ENCODE peak calls at places on chromosomes 7 and 10, in six cellular contexts. P is mesenchymal stem cell, O is neuronal stem cell, A is H9, S is H1, H is IMR-90. N is an unnamed sample.

GRCh38 chr7:157389951-157390730 is 53.3 kb downstream of the DNAJB6 start:
- DNase-seq in P (peak), O (no peak), A (no peak), S (no peak), H (no peak), N (peak)

GRCh38 chr7:92461027-92462003 is 14.0 kb downstream of the GATAD1 start:
- DNase-seq in P (peak), O (peak), A (peak), S (no peak), H (peak), N (peak)

GRCh38 chr10:12193193-12193592 is 2.5 kb downstream of the NUDT5 start:
- DNase-seq in P (peak), O (no peak), A (no peak), S (no peak), H (peak), N (no peak)

GRCh38 chr7:116614509-116615285 is 57.3 kb upstream of the MET start:
- DNase-seq in P (no peak), O (no peak), A (no peak), S (no peak), H (no peak), N (no peak)

GRCh38 chr10:124685251-124685650 is 58.9 kb downstream of the FAM53B start:
- DNase-seq in P (no peak), O (no peak), A (no peak), S (no peak), H (no peak), N (no peak)

GRCh38 chr7:79216236-79216635 is 237.2 kb downstream of the MAGI2 start:
- DNase-seq in P (no peak), O (no peak), A (no peak), S (no peak), H (no peak), N (no peak)

GRCh38 chr10:110530131-110530831 is 32.6 kb downstream of the DUSP5 start:
- DNase-seq in P (peak), O (peak), A (peak), S (peak), H (no peak), N (peak)

GRCh38 chr10:69425513-69426298 is 9.0 kb upstream of the TACR2 start:
- DNase-seq in P (no peak), O (no peak), A (no peak), S (no peak), H (no peak), N (peak)

GRCh38 chr10:96478317-96478716 is 35.4 kb downstream of the TLL2 start:
- DNase-seq in P (no peak), O (no peak), A (no peak), S (no peak), H (no peak), N (no peak)

GRCh38 chr7:90931996-90932912 is 332.0 kb upstream of the FZD1 start:
- DNase-seq in P (no peak), O (no peak), A (no peak), S (no peak), H (no peak), N (no peak)

GRCh38 chr10:131544495-131544894 is 233.0 kb upstream of the TCERG1L start:
- DNase-seq in P (no peak), O (no peak), A (no peak), S (no peak), H (no peak), N (no peak)

GRCh38 chr7:46930336-46930735 is 651.6 kb downstream of the TNS3 start:
- DNase-seq in P (peak), O (no peak), A (no peak), S (no peak), H (peak), N (peak)

GRCh38 chr7:3078458-3078857 is 34.8 kb upstream of the CARD11 start:
- DNase-seq in P (no peak), O (no peak), A (no peak), S (no peak), H (no peak), N (no peak)

GRCh38 chr7:12297709-12298108 is 86.6 kb downstream of the TMEM106B start:
- DNase-seq in P (no peak), O (no peak), A (no peak), S (no peak), H (no peak), N (peak)

GRCh38 chr7:92297736-92298135 is 52.0 kb downstream of the ANKIB1 start:
- DNase-seq in P (no peak), O (peak), A (no peak), S (no peak), H (no peak), N (no peak)

GRCh38 chr7:94367940-94368339 is 26.8 kb upstream of the COL1A2 start:
- DNase-seq in P (no peak), O (no peak), A (no peak), S (no peak), H (peak), N (no peak)

GRCh38 chr7:32502656-32503189 is 7.4 kb downstream of the AVL9 start:
- DNase-seq in P (no peak), O (no peak), A (no peak), S (no peak), H (no peak), N (no peak)

GRCh38 chr10:72044417-72045041 is 43.8 kb downstream of the SPOCK2 start:
- DNase-seq in P (no peak), O (no peak), A (no peak), S (no peak), H (peak), N (peak)

GRCh38 chr10:96642530-96642929 is 55.7 kb upstream of the TM9SF3 start:
- DNase-seq in P (no peak), O (no peak), A (no peak), S (no peak), H (no peak), N (no peak)

GRCh38 chr10:75049316-75050285 is 61.9 kb upstream of the SAMD8 start:
- DNase-seq in P (no peak), O (no peak), A (no peak), S (no peak), H (no peak), N (peak)

GRCh38 chr10:20105931-20106330 is 289.7 kb downstream of the PLXDC2 start:
- DNase-seq in P (peak), O (no peak), A (no peak), S (no peak), H (peak), N (no peak)

GRCh38 chr10:122263971-122264370 is 7.1 kb upstream of the BTBD16 start:
- DNase-seq in P (peak), O (no peak), A (no peak), S (no peak), H (peak), N (peak)

GRCh38 chr7:44177570-44178131 is 11.6 kb downstream of the GCK start:
- DNase-seq in P (peak), O (no peak), A (peak), S (no peak), H (peak), N (no peak)

GRCh38 chr10:79300711-79301110 is 46.6 kb upstream of the PPIF start:
- DNase-seq in P (no peak), O (no peak), A (no peak), S (no peak), H (no peak), N (no peak)

GRCh38 chr10:22621726-22622125 is 92.7 kb downstream of the PIP4K2A start:
- DNase-seq in P (no peak), O (no peak), A (no peak), S (no peak), H (no peak), N (no peak)

GRCh38 chr7:144391823-144392255 is 11.7 kb downstream of the NOBOX start:
- DNase-seq in P (peak), O (peak), A (no peak), S (no peak), H (peak), N (no peak)

GRCh38 chr10:63520463-63521388 is 475 bp upstream of the REEP3 start:
- DNase-seq in P (peak), O (peak), A (peak), S (no peak), H (peak), N (peak)

GRCh38 chr10:9254353-9254752 is 1199.9 kb downstream of the GATA3 start:
- DNase-seq in P (no peak), O (no peak), A (no peak), S (no peak), H (peak), N (no peak)

GRCh38 chr7:94375713-94376112 is 19.0 kb upstream of the COL1A2 start:
- DNase-seq in P (peak), O (no peak), A (no peak), S (no peak), H (peak), N (no peak)

GRCh38 chr7:24704311-24704710 is 53.0 kb downstream of the GSDME start:
- DNase-seq in P (no peak), O (no peak), A (no peak), S (no peak), H (no peak), N (no peak)

GRCh38 chr7:100220833-100221718 is 1.3 kb downstream of the PVRIG start:
- DNase-seq in P (no peak), O (no peak), A (no peak), S (no peak), H (no peak), N (no peak)

GRCh38 chr7:132485600-132486594 is 90.4 kb downstream of the PLXNA4 start:
- DNase-seq in P (no peak), O (no peak), A (no peak), S (no peak), H (no peak), N (no peak)

GRCh38 chr10:88459523-88459922 is 123.6 kb downstream of the RNLS start:
- DNase-seq in P (no peak), O (no peak), A (no peak), S (no peak), H (no peak), N (no peak)

GRCh38 chr10:120506674-120507073 is 49.6 kb downstream of the PLPP4 start:
- DNase-seq in P (no peak), O (no peak), A (no peak), S (no peak), H (no peak), N (peak)

GRCh38 chr7:9958461-9958860 is 1015.2 kb upstream of the PHF14 start:
- DNase-seq in P (no peak), O (no peak), A (no peak), S (no peak), H (no peak), N (no peak)

GRCh38 chr7:112056409-112056808 is 149.8 kb downstream of the DOCK4 start:
- DNase-seq in P (peak), O (no peak), A (no peak), S (no peak), H (peak), N (peak)

GRCh38 chr10:91901784-91902677 is 7.3 kb downstream of the FGFBP3 start:
- DNase-seq in P (peak), O (no peak), A (no peak), S (no peak), H (peak), N (peak)

GRCh38 chr7:105337529-105337928 is 51.2 kb downstream of the SRPK2 start:
- DNase-seq in P (no peak), O (no peak), A (no peak), S (no peak), H (no peak), N (no peak)

GRCh38 chr10:114208351-114208750 is 29.2 kb downstream of the TDRD1 start:
- DNase-seq in P (peak), O (peak), A (peak), S (peak), H (no peak), N (no peak)

GRCh38 chr7:5636446-5636835 is 145.0 kb downstream of the RNF216 start:
- DNase-seq in P (peak), O (no peak), A (no peak), S (no peak), H (no peak), N (no peak)
- H3K18ac ChIP-seq in P (peak), O (no peak), A (no peak), S (peak), H (peak), N (no peak)

GRCh38 chr10:13585195-13585751 is 1.5 kb upstream of the PRPF18 start:
- DNase-seq in P (no peak), O (no peak), A (no peak), S (no peak), H (no peak), N (no peak)

GRCh38 chr10:13586676-13587355 is at the start of gene PRPF18:
- DNase-seq in P (peak), O (peak), A (peak), S (peak), H (peak), N (peak)

GRCh38 chr10:13589316-13589715 is 2.6 kb downstream of the PRPF18 start:
- DNase-seq in P (no peak), O (no peak), A (no peak), S (no peak), H (no peak), N (no peak)

GRCh38 chr10:13587367-13587766 is 602 bp downstream of the PRPF18 start:
- DNase-seq in P (no peak), O (no peak), A (no peak), S (no peak), H (no peak), N (peak)

GRCh38 chr10:13585943-13586342 is 822 bp upstream of the PRPF18 start:
- DNase-seq in P (no peak), O (no peak), A (no peak), S (no peak), H (no peak), N (no peak)
- H2AFZ ChIP-seq in P (no peak), O (peak), A (no peak), S (no peak), H (no peak), N (no peak)

GRCh38 chr7:66629222-66629658 is 559 bp downstream of the KCTD7 start:
- DNase-seq in P (no peak), O (peak), A (no peak), S (no peak), H (no peak), N (no peak)
- H3K18ac ChIP-seq in P (no peak), O (peak), A (no peak), S (no peak), H (peak), N (peak)

GRCh38 chr7:356691-357462 is 66.9 kb downstream of the FOXL3 start:
- DNase-seq in P (no peak), O (no peak), A (no peak), S (no peak), H (no peak), N (no peak)
- H2AFZ ChIP-seq in P (no peak), O (no peak), A (no peak), S (no peak), H (no peak), N (no peak)

GRCh38 chr7:38178004-38178694 is at the start of gene STARD3NL:
- DNase-seq in P (peak), O (peak), A (peak), S (peak), H (peak), N (peak)
- H3K18ac ChIP-seq in P (peak), O (peak), A (peak), S (peak), H (peak), N (peak)

GRCh38 chr10:77233466-77233865 is 404.1 kb downstream of the KCNMA1 start:
- DNase-seq in P (no peak), O (no peak), A (no peak), S (no peak), H (no peak), N (peak)
- H2AFZ ChIP-seq in P (no peak), O (no peak), A (no peak), S (no peak), H (no peak), N (no peak)

GRCh38 chr10:5813091-5813340 is 218 bp downstream of the GDI2 start:
- DNase-seq in P (no peak), O (no peak), A (no peak), S (no peak), H (no peak), N (no peak)
- H3K18ac ChIP-seq in P (peak), O (peak), A (peak), S (peak), H (peak), N (peak)

N was measured in trophoblast cell.